ENCODE peak calls at places on chromosomes 3 and 15, in eight cellular contexts. C is NCI-H1092 treated with DMSO at 0.1 percent for 48 hours; O is cardiac fibroblast; Q is ecto neural progenitor cell; N is naive B cell; Y is effector memory CD8-positive, alpha-beta T cell; B is NCI-H2081 treated with DMSO at 0.1 percent for 48 hours; D is GM04504. F is an unnamed sample.
A peak's percentile ranks its signal among the peaks of the same experiment; 100 is the strongest.

GRCh38 chr15:40567111-40567510 is 2.0 kb upstream of the RPUSD2 start:
- DNase-seq in C (no peak), B (no peak), N (no peak), Y (no peak), D (no peak), O (peak; percentile 25), Q (no peak), F (no peak)

GRCh38 chr3:153138267-153139210 is 23.5 kb upstream of the RAP2B start:
- DNase-seq in Q (no peak), D (peak; percentile 82), B (no peak), Y (no peak), N (no peak), O (peak; percentile 91), C (no peak), F (no peak)

GRCh38 chr15:47870300-47870955 is 153.1 kb downstream of the SEMA6D start:
- DNase-seq in Y (no peak), N (no peak), B (no peak), O (no peak), Q (no peak), D (no peak), C (no peak), F (no peak)

GRCh38 chr3:12229144-12229871 is 59.6 kb upstream of the PPARG start:
- DNase-seq in Q (no peak), Y (no peak), C (peak; percentile 23), O (no peak), N (no peak), D (no peak), B (no peak), F (no peak)

GRCh38 chr15:100372695-100373036 is 30.9 kb upstream of the ADAMTS17 start:
- DNase-seq in Y (no peak), D (no peak), C (peak; percentile 56), B (no peak), O (no peak), Q (no peak), N (no peak), F (no peak)

GRCh38 chr3:170735821-170736220 is 134.2 kb downstream of the RPL22L1 start:
- DNase-seq in D (no peak), Q (no peak), N (no peak), C (no peak), B (no peak), O (no peak), Y (no peak), F (no peak)

GRCh38 chr3:187802928-187803259 is 57.6 kb upstream of the BCL6 start:
- DNase-seq in N (no peak), D (no peak), O (no peak), C (no peak), Y (peak; percentile 33), B (no peak), Q (no peak), F (no peak)

GRCh38 chr3:82807781-82808180 is 1046.3 kb upstream of the GBE1 start:
- DNase-seq in D (no peak), C (no peak), Y (no peak), O (no peak), Q (no peak), N (no peak), B (no peak), F (no peak)

GRCh38 chr3:94433811-94434210 is 370.9 kb downstream of the NSUN3 start:
- DNase-seq in Y (no peak), O (peak; percentile 13), B (no peak), Q (no peak), N (no peak), C (no peak), D (no peak), F (no peak)

GRCh38 chr15:45776772-45777171 is 141.9 kb downstream of the SQOR start:
- DNase-seq in D (no peak), C (no peak), O (no peak), B (no peak), Y (no peak), Q (no peak), N (no peak), F (no peak)

GRCh38 chr3:134029256-134029733 is 430 bp downstream of the SLCO2A1 start:
- DNase-seq in Q (no peak), N (no peak), O (peak; percentile 39), Y (no peak), D (no peak), C (no peak), B (no peak), F (no peak)

GRCh38 chr3:144189044-144189443 is 217.4 kb downstream of the DIPK2A start:
- DNase-seq in O (no peak), Y (no peak), Q (no peak), C (no peak), N (no peak), D (no peak), B (no peak), F (no peak)

GRCh38 chr15:99906356-99906755 is 173.1 kb upstream of the LYSMD4 start:
- DNase-seq in Y (no peak), Q (no peak), B (no peak), N (no peak), D (no peak), O (no peak), C (no peak), F (no peak)

GRCh38 chr15:70066422-70066821 is 31.3 kb downstream of the TLE3 start:
- DNase-seq in Y (no peak), D (no peak), N (no peak), C (no peak), O (peak; percentile 14), B (no peak), Q (no peak), F (no peak)

GRCh38 chr3:162170581-162170980 is 674.0 kb downstream of the OTOL1 start:
- DNase-seq in N (no peak), Q (no peak), C (no peak), D (no peak), O (no peak), B (no peak), Y (no peak), F (no peak)

GRCh38 chr3:169528289-169528688 is 135.2 kb downstream of the MECOM start:
- DNase-seq in B (no peak), Q (no peak), D (no peak), Y (no peak), N (no peak), O (peak; percentile 56), C (no peak), F (no peak)

GRCh38 chr3:146953523-146954125 is 348.5 kb upstream of the PLSCR5 start:
- DNase-seq in Q (no peak), C (no peak), D (no peak), Y (no peak), O (no peak), B (no peak), N (no peak), F (no peak)

GRCh38 chr3:56792201-56792600 is 9.5 kb downstream of the ARHGEF3 start:
- DNase-seq in B (no peak), Q (no peak), D (no peak), O (no peak), Y (no peak), N (no peak), C (no peak), F (no peak)

GRCh38 chr3:4757056-4757948 is 221.9 kb upstream of the BHLHE40 start:
- DNase-seq in O (no peak), C (no peak), Y (no peak), N (no peak), Q (no peak), B (no peak), D (no peak), F (no peak)

GRCh38 chr3:196081834-196082470 is at the start of gene TFRC:
- DNase-seq in D (peak; percentile 76), Y (peak; percentile 91), N (peak; percentile 95), Q (peak; percentile 95), B (peak; percentile 89), O (peak; percentile 92), C (peak; percentile 94), F (peak; percentile 92)

GRCh38 chr3:71062920-71063767 is 520.4 kb downstream of the FOXP1 start:
- DNase-seq in N (no peak), O (no peak), Q (no peak), C (no peak), Y (no peak), B (no peak), D (no peak), F (peak; percentile 50)

GRCh38 chr3:148923592-148923991 is 58.5 kb downstream of the CPA3 start:
- DNase-seq in O (no peak), C (no peak), Q (no peak), D (no peak), B (no peak), N (no peak), Y (no peak), F (no peak)

GRCh38 chr3:109804697-109805096 is 467.4 kb upstream of the DPPA4 start:
- DNase-seq in O (no peak), C (no peak), N (no peak), B (no peak), Q (no peak), Y (peak; percentile 15), D (no peak), F (peak; percentile 64)

GRCh38 chr3:11847607-11848006 is 922 bp upstream of the TAMM41 start:
- DNase-seq in Q (no peak), C (no peak), N (no peak), D (no peak), O (no peak), B (no peak), Y (no peak), F (peak; percentile 2)

GRCh38 chr3:181723064-181723463 is 11.3 kb downstream of the SOX2 start:
- DNase-seq in Q (no peak), Y (no peak), C (no peak), B (no peak), N (no peak), O (no peak), D (no peak), F (no peak)

GRCh38 chr15:25251700-25252390 is 187.0 kb downstream of the UBE3A start:
- DNase-seq in Y (no peak), C (no peak), D (no peak), O (no peak), Q (peak; percentile 10), B (no peak), N (no peak), F (no peak)

GRCh38 chr3:170473358-170473757 is 54.7 kb downstream of the CLDN11 start:
- DNase-seq in D (no peak), B (no peak), N (no peak), O (no peak), C (no peak), Q (no peak), Y (no peak), F (no peak)

GRCh38 chr15:66633346-66633745 is 67.5 kb upstream of the LCTL start:
- DNase-seq in C (no peak), D (no peak), O (no peak), N (no peak), B (no peak), Q (no peak), Y (no peak), F (no peak)

GRCh38 chr15:33866101-33866737 is 102.1 kb upstream of the CHRM5 start:
- DNase-seq in N (no peak), O (no peak), C (no peak), Q (no peak), D (no peak), B (no peak), Y (no peak), F (no peak)

GRCh38 chr3:135997554-135998320 is 32.2 kb downstream of the PPP2R3A start:
- DNase-seq in O (no peak), D (no peak), N (no peak), Y (no peak), C (no peak), Q (no peak), B (no peak), F (no peak)

GRCh38 chr3:66819993-66820501 is 178.1 kb upstream of the KBTBD8 start:
- DNase-seq in N (no peak), O (no peak), Y (no peak), Q (no peak), B (no peak), D (no peak), C (no peak), F (no peak)

GRCh38 chr3:44045476-44046275 is 196.0 kb upstream of the TOPAZ1 start:
- DNase-seq in O (no peak), B (peak; percentile 24), Y (no peak), Q (peak; percentile 17), D (no peak), C (peak; percentile 75), N (peak; percentile 84), F (peak; percentile 7)

GRCh38 chr3:64616953-64617352 is 70.8 kb downstream of the ADAMTS9 start:
- DNase-seq in N (no peak), C (no peak), D (no peak), Q (no peak), O (peak; percentile 14), B (no peak), Y (no peak), F (no peak)

GRCh38 chr3:73391984-73392383 is 232.8 kb downstream of the PDZRN3 start:
- DNase-seq in Y (no peak), D (no peak), B (no peak), O (no peak), Q (no peak), N (no peak), C (no peak), F (no peak)

F was measured in immature natural killer cell.